ENCODE peak calls at places on chromosomes 13 and 19, in five cellular contexts. Z is colonic mucosa, C is heart left ventricle, U is thoracic aorta, E is cardiac fibroblast. G is an unnamed sample.
A peak's percentile ranks its signal among the peaks of the same experiment; 100 is the strongest.

GRCh38 chr13:31629085-31629785 is 110.1 kb upstream of the RXFP2 start:
- DNase-seq in E (peak; percentile 35), Z (no peak), C (no peak), U (no peak), G (peak; percentile 31)

GRCh38 chr13:80244574-80244973 is 96.4 kb downstream of the SPRY2 start:
- DNase-seq in Z (no peak), E (no peak), U (no peak), C (no peak), G (peak; percentile 29)

GRCh38 chr13:21359855-21360254 is 99.2 kb downstream of the ZDHHC20 start:
- DNase-seq in U (no peak), E (no peak), C (no peak), Z (no peak), G (no peak)

GRCh38 chr13:49998714-49999624 is 2.1 kb downstream of the TRIM13 start:
- DNase-seq in U (no peak), E (no peak), C (no peak), Z (no peak), G (no peak)

GRCh38 chr19:4042731-4043082 is 24.0 kb downstream of the ZBTB7A start:
- DNase-seq in C (no peak), E (no peak), U (no peak), Z (peak; percentile 62), G (no peak)

GRCh38 chr19:36340786-36341386 is 38.1 kb downstream of the ZFP14 start:
- DNase-seq in E (no peak), U (no peak), Z (no peak), C (no peak), G (no peak)

GRCh38 chr19:48868196-48868886 is at the start of gene PLEKHA4:
- DNase-seq in U (no peak), C (peak; percentile 84), Z (peak; percentile 55), E (peak; percentile 73), G (peak; percentile 58)

GRCh38 chr19:18515959-18516358 is 5.9 kb downstream of the ELL start:
- DNase-seq in Z (no peak), E (no peak), U (no peak), C (no peak), G (no peak)

GRCh38 chr19:45133661-45134060 is 27.1 kb downstream of the NKPD1 start:
- DNase-seq in C (no peak), Z (no peak), U (no peak), E (no peak), G (no peak)

GRCh38 chr19:54523403-54523802 is 20.8 kb downstream of the LAIR2 start:
- DNase-seq in E (no peak), U (no peak), Z (no peak), C (no peak), G (peak; percentile 11)

GRCh38 chr13:101417043-101417406 is 717 bp upstream of the NALCN start:
- DNase-seq in E (peak; percentile 45), U (no peak), C (no peak), Z (no peak), G (peak; percentile 66)

GRCh38 chr19:4497770-4498389 is 20.4 kb downstream of the PLIN4 start:
- DNase-seq in E (no peak), Z (no peak), C (no peak), U (no peak), G (no peak)

GRCh38 chr19:41866284-41866683 is 6.2 kb downstream of the RPS19 start:
- DNase-seq in C (no peak), E (no peak), U (no peak), Z (no peak), G (no peak)

GRCh38 chr13:93345061-93345460 is 118.5 kb downstream of the GPC6 start:
- DNase-seq in U (no peak), E (no peak), C (no peak), Z (no peak), G (no peak)

GRCh38 chr13:90706631-90707030 is 640.9 kb upstream of the MIR17HG start:
- DNase-seq in C (no peak), Z (no peak), E (no peak), U (no peak), G (no peak)

GRCh38 chr13:33634526-33635111 is 183.3 kb upstream of the RFC3 start:
- DNase-seq in E (peak; percentile 75), C (no peak), U (no peak), Z (no peak), G (peak; percentile 55)

GRCh38 chr19:21947775-21948174 is 63.0 kb downstream of the ZNF208 start:
- DNase-seq in Z (no peak), C (no peak), E (peak; percentile 2), U (no peak), G (peak; percentile 4)

GRCh38 chr13:91302070-91302469 is 45.4 kb upstream of the MIR17HG start:
- DNase-seq in E (no peak), Z (no peak), U (no peak), C (no peak), G (no peak)

GRCh38 chr19:293436-294110 is 2.4 kb upstream of the PLPP2 start:
- DNase-seq in C (peak; percentile 51), U (no peak), E (no peak), Z (no peak), G (no peak)

GRCh38 chr13:110772091-110772984 is 58.8 kb downstream of the ING1 start:
- DNase-seq in C (no peak), E (no peak), U (no peak), Z (no peak), G (no peak)

GRCh38 chr19:56880592-56881190 is 40.2 kb upstream of the PEG3 start:
- DNase-seq in C (no peak), E (no peak), U (no peak), Z (no peak), G (no peak)

GRCh38 chr19:55079400-55080038 is 3.9 kb downstream of the EPS8L1 start:
- DNase-seq in U (no peak), Z (no peak), C (no peak), E (no peak), G (no peak)

GRCh38 chr13:32067149-32067961 is 35.8 kb downstream of the FRY start:
- DNase-seq in E (no peak), Z (no peak), C (no peak), U (no peak), G (no peak)

GRCh38 chr19:8569066-8569761 is 8.0 kb downstream of the MYO1F start:
- DNase-seq in Z (peak; percentile 38), U (no peak), C (peak; percentile 70), E (peak; percentile 89), G (peak; percentile 88)

GRCh38 chr19:33988601-33989000 is 183.7 kb upstream of the LSM14A start:
- DNase-seq in C (no peak), Z (no peak), U (no peak), E (no peak), G (no peak)

GRCh38 chr13:34143637-34144036 is 325.7 kb downstream of the RFC3 start:
- DNase-seq in Z (no peak), C (no peak), U (no peak), E (no peak), G (no peak)

GRCh38 chr19:13082192-13083007 is 20.3 kb downstream of the LYL1 start:
- DNase-seq in U (no peak), E (peak; percentile 55), C (no peak), Z (no peak), G (peak; percentile 58)

GRCh38 chr13:32175943-32176342 is 139.2 kb downstream of the ZAR1L start:
- DNase-seq in C (no peak), Z (no peak), E (no peak), U (no peak), G (no peak)

GRCh38 chr19:625257-625656 is 8.1 kb downstream of the POLRMT start:
- DNase-seq in E (no peak), U (no peak), C (no peak), Z (no peak), G (no peak)

GRCh38 chr13:41352935-41353801 is 42.1 kb downstream of the NAA16 start:
- DNase-seq in Z (peak; percentile 24), E (peak; percentile 69), C (no peak), U (no peak), G (peak; percentile 80)

GRCh38 chr13:19713186-19713965 is 69.4 kb downstream of the PSPC1 start:
- DNase-seq in C (no peak), E (peak; percentile 64), U (no peak), Z (no peak), G (peak; percentile 80)

GRCh38 chr13:24269803-24270202 is 39.6 kb upstream of the C1QTNF9 start:
- DNase-seq in Z (no peak), E (no peak), U (no peak), C (no peak), G (no peak)

GRCh38 chr13:21055511-21056045 is 5.8 kb downstream of the LATS2 start:
- DNase-seq in C (no peak), Z (no peak), U (no peak), E (no peak), G (no peak)

GRCh38 chr19:17420267-17420924 is 549 bp downstream of the MVB12A start:
- DNase-seq in C (no peak), U (no peak), Z (peak; percentile 47), E (peak; percentile 22), G (no peak)

GRCh38 chr19:3360494-3361383 is 5.6 kb upstream of the NFIC start:
- DNase-seq in Z (peak; percentile 77), E (no peak), C (peak; percentile 90), U (no peak), G (no peak)

GRCh38 chr19:37979547-37980082 is 72.6 kb downstream of the SIPA1L3 start:
- DNase-seq in Z (peak; percentile 42), C (no peak), E (no peak), U (no peak), G (no peak)

DNA sequence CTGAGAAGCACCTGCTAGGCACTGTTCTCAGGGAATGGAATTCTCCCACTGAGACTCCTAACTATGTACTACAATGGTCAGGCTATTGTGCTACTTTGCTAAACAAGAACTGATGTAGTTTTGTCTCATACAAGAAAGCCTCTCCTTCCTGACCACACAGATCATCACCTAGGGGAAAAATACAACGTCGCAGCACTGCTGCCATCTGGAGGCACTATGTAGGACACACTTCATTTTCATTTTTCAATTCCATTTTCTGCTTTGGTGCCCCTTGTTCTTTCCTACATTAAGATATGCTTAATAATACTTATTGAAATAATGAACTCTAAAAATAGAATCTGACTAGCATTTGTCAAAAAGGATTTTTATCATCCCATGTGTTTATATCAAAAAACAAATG is 21.1 kb downstream of the PROSER1 start:
- DNase-seq in C (no peak), E (peak; percentile 41), U (no peak), Z (no peak), G (peak; percentile 50)
- TF ChIP-seq CTCF in C (no peak), E (peak; percentile 46), U (no peak), Z (peak; percentile 18), G (peak; percentile 61)

GRCh38 chr19:1768918-1769644 is 15.8 kb downstream of the ONECUT3 start:
- DNase-seq in U (no peak), Z (no peak), C (no peak), E (no peak), G (no peak)
- H3K4me3 ChIP-seq in U (no peak overlapping the region), Z (no peak overlapping the region), C (no peak overlapping the region), E (no peak overlapping the region), G (no peak overlapping the region)

GRCh38 chr19:1774999-1775772 is 21.9 kb downstream of the ONECUT3 start:
- DNase-seq in C (no peak), U (no peak), E (peak; percentile 54), Z (no peak), G (no peak)
- TF ChIP-seq CTCF in C (peak; percentile 12), U (peak; percentile 26), E (peak; percentile 49), Z (peak; percentile 21), G (peak; percentile 27)

GRCh38 chr19:51341976-51342580 is at the start of gene VSIG10L:
- DNase-seq in E (no peak), Z (no peak), U (no peak), C (no peak), G (no peak)
- H3K4me3 ChIP-seq in E (no peak within 1 kb of the TSS), Z (no peak within 1 kb of the TSS), U (no peak within 1 kb of the TSS), C (no peak within 1 kb of the TSS), G (no peak within 1 kb of the TSS)

G was measured in fibroblast of pulmonary artery.